ENCODE peak calls at places on chromosomes 11 and 22, in ten cellular contexts. I is heart right ventricle; T is ELR; G is neuronal stem cell; V is NT2/D1; Y is stimulated activated CD4-positive, alpha-beta T cell treated with anti-CD3 and anti-CD28 coated beads, Interleukin-12 subunit alpha, Interleukin-12 subunit beta, amount 100 ng/mL, for 24 hours; J is aorta; O is HS-27A; M is neural progenitor cell; C is head of caudate nucleus. R is an unnamed sample.

GRCh38 chr11:115168229-115168671 is 336.0 kb downstream of the CADM1 start:
- DNase-seq in I (peak; percentile 50), T (no peak), G (no peak), V (no peak), Y (no peak), J (no peak), O (no peak), M (no peak), C (no peak), R (no peak)

GRCh38 chr22:50656122-50657070 is 16.2 kb upstream of the SHANK3 start:
- DNase-seq in I (peak; percentile 75), T (peak; percentile 74), G (no peak), V (no peak), Y (no peak), J (peak; percentile 74), O (peak; percentile 19), M (no peak), C (no peak), R (no peak)

GRCh38 chr11:6637871-6638270 is 17.7 kb downstream of the DCHS1 start:
- DNase-seq in I (peak; percentile 56), T (peak; percentile 89), G (no peak), V (no peak), Y (no peak), J (no peak), O (no peak), M (no peak), C (no peak), R (no peak)

GRCh38 chr22:33792837-33793236 is 127.4 kb downstream of the LARGE1 start:
- DNase-seq in I (no peak), T (no peak), G (no peak), V (no peak), Y (no peak), J (no peak), O (no peak), M (no peak), C (no peak), R (no peak)

GRCh38 chr11:84581083-84581482 is 1046.1 kb downstream of the DLG2 start:
- DNase-seq in I (no peak), T (no peak), G (no peak), V (no peak), Y (no peak), J (no peak), O (no peak), M (no peak), C (no peak), R (no peak)

GRCh38 chr11:65781152-65781961 is 581 bp upstream of the AP5B1 start:
- DNase-seq in I (no peak), T (no peak), G (peak; percentile 63), V (no peak), Y (no peak), J (peak; percentile 81), O (no peak), M (peak; percentile 84), C (peak; percentile 21), R (no peak)

GRCh38 chr11:106708348-106708747 is 309.9 kb downstream of the GUCY1A2 start:
- DNase-seq in I (no peak), T (no peak), G (no peak), V (no peak), Y (no peak), J (no peak), O (no peak), M (peak; percentile 5), C (no peak), R (peak; percentile 1)

GRCh38 chr11:11335043-11335442 is 18.0 kb downstream of the CSNK2A3 start:
- DNase-seq in I (no peak), T (no peak), G (no peak), V (no peak), Y (no peak), J (no peak), O (no peak), M (no peak), C (no peak), R (no peak)

GRCh38 chr11:70230840-70231710 is 28.0 kb downstream of the FADD start:
- DNase-seq in I (no peak), T (no peak), G (no peak), V (no peak), Y (no peak), J (no peak), O (no peak), M (no peak), C (no peak), R (no peak)

GRCh38 chr11:61728940-61729219 is 23.6 kb upstream of the MYRF start:
- DNase-seq in I (no peak), T (peak; percentile 79), G (no peak), V (no peak), Y (no peak), J (no peak), O (no peak), M (no peak), C (no peak), R (no peak)

GRCh38 chr11:77212314-77213007 is 84.4 kb downstream of the MYO7A start:
- DNase-seq in I (no peak), T (no peak), G (no peak), V (no peak), Y (no peak), J (no peak), O (no peak), M (peak; percentile 1), C (no peak), R (no peak)

GRCh38 chr11:133443361-133443760 is 88.9 kb downstream of the OPCML start:
- DNase-seq in I (no peak), T (no peak), G (no peak), V (no peak), Y (no peak), J (no peak), O (no peak), M (no peak), C (no peak), R (no peak)

GRCh38 chr11:122258446-122258994 is 142.5 kb upstream of the BLID start:
- DNase-seq in I (no peak), T (no peak), G (no peak), V (no peak), Y (no peak), J (no peak), O (no peak), M (no peak), C (no peak), R (no peak)

GRCh38 chr22:36816635-36817428 is at the start of gene PVALB:
- DNase-seq in I (no peak), T (peak; percentile 27), G (no peak), V (no peak), Y (no peak), J (no peak), O (no peak), M (peak; percentile 65), C (peak; percentile 7), R (peak; percentile 15)

GRCh38 chr11:103367650-103368049 is 258.4 kb downstream of the DYNC2H1 start:
- DNase-seq in I (no peak), T (no peak), G (no peak), V (no peak), Y (no peak), J (no peak), O (no peak), M (no peak), C (no peak), R (no peak)

GRCh38 chr11:32154275-32154674 is 63.4 kb downstream of the RCN1 start:
- DNase-seq in I (no peak), T (peak; percentile 63), G (no peak), V (no peak), Y (no peak), J (no peak), O (peak; percentile 45), M (no peak), C (no peak), R (peak; percentile 11)

GRCh38 chr22:19986011-19986409 is 30.6 kb downstream of the ARVCF start:
- DNase-seq in I (no peak), T (no peak), G (no peak), V (no peak), Y (no peak), J (no peak), O (no peak), M (no peak), C (no peak), R (no peak)

GRCh38 chr22:44925465-44926123 is 84.2 kb downstream of the PHF21B start:
- DNase-seq in I (no peak), T (no peak), G (no peak), V (no peak), Y (no peak), J (no peak), O (no peak), M (no peak), C (no peak), R (no peak)

GRCh38 chr22:30889996-30890480 is 78.5 kb downstream of the MORC2 start:
- DNase-seq in I (no peak), T (no peak), G (no peak), V (no peak), Y (no peak), J (peak; percentile 40), O (no peak), M (no peak), C (no peak), R (no peak)

GRCh38 chr11:33687733-33688479 is 12.7 kb downstream of the C11orf91 start:
- DNase-seq in I (peak; percentile 70), T (peak; percentile 84), G (peak; percentile 57), V (no peak), Y (no peak), J (no peak), O (no peak), M (peak; percentile 75), C (no peak), R (peak; percentile 63)

GRCh38 chr11:10307411-10308207 is 2.7 kb downstream of the ADM start:
- DNase-seq in I (peak; percentile 80), T (peak; percentile 95), G (peak; percentile 79), V (no peak), Y (peak; percentile 74), J (peak; percentile 94), O (no peak), M (peak; percentile 89), C (peak; percentile 74), R (peak; percentile 97)

GRCh38 chr11:96114178-96115070 is 190.5 kb upstream of the MTMR2 start:
- DNase-seq in I (no peak), T (no peak), G (no peak), V (no peak), Y (no peak), J (no peak), O (no peak), M (no peak), C (no peak), R (no peak)

GRCh38 chr11:57588038-57588710 is 9.3 kb upstream of the SERPING1 start:
- DNase-seq in I (no peak), T (no peak), G (no peak), V (no peak), Y (no peak), J (no peak), O (no peak), M (no peak), C (no peak), R (peak; percentile 58)